ENCODE peak calls at places on chromosome 3, in four cellular contexts. L, Z, F and U are unnamed samples.
A peak's percentile ranks its signal among the peaks of the same experiment; 100 is the strongest.

GRCh38 chr3:178170698-178171535 is 365.3 kb upstream of the KCNMB2 start:
- DNase-seq in L (no peak), F (no peak), Z (no peak), U (no peak)

GRCh38 chr3:71641669-71642068 is 58.1 kb upstream of the FOXP1 start:
- DNase-seq in Z (no peak), F (no peak), L (no peak), U (no peak)

GRCh38 chr3:11165457-11165856 is 11.2 kb downstream of the HRH1 start:
- DNase-seq in F (no peak), Z (no peak), L (peak; percentile 42), U (no peak)

GRCh38 chr3:30145281-30145680 is 461.1 kb upstream of the TGFBR2 start:
- DNase-seq in Z (no peak), L (no peak), F (no peak), U (no peak)

GRCh38 chr3:150351398-150351797 is 56.7 kb upstream of the TSC22D2 start:
- DNase-seq in F (no peak), L (no peak), Z (no peak), U (no peak)

GRCh38 chr3:53255360-53255774 is 455 bp downstream of the TKT start:
- DNase-seq in L (no peak), Z (peak; percentile 76), F (no peak), U (peak; percentile 47)

GRCh38 chr3:185677146-185677829 is 91.2 kb downstream of the SENP2 start:
- DNase-seq in F (no peak), L (no peak), Z (peak; percentile 40), U (no peak)

GRCh38 chr3:113243846-113244245 is 32.5 kb downstream of the BOC start:
- DNase-seq in F (no peak), Z (no peak), L (no peak), U (no peak)

GRCh38 chr3:156509209-156510174 is 45.4 kb downstream of the SSR3 start:
- DNase-seq in F (no peak), L (no peak), Z (peak; percentile 69), U (no peak)

GRCh38 chr3:66195347-66195783 is 25.4 kb upstream of the SLC25A26 start:
- DNase-seq in F (no peak), L (peak; percentile 67), Z (no peak), U (no peak)

GRCh38 chr3:66885326-66886000 is 112.6 kb upstream of the KBTBD8 start:
- DNase-seq in Z (no peak), F (no peak), L (no peak), U (no peak)

GRCh38 chr3:59131016-59131771 is 81.4 kb upstream of the CFAP20DC start:
- DNase-seq in F (no peak), L (no peak), Z (no peak), U (no peak)

GRCh38 chr3:119690043-119690656 is 12.7 kb upstream of the CFAP91 start:
- DNase-seq in F (no peak), L (no peak), Z (peak; percentile 16), U (no peak)

GRCh38 chr3:182983811-182984210 is 3.5 kb upstream of the DCUN1D1 start:
- DNase-seq in F (no peak), Z (no peak), L (no peak), U (no peak)

GRCh38 chr3:41404601-41405000 is 205.3 kb downstream of the CTNNB1 start:
- DNase-seq in Z (no peak), L (no peak), F (no peak), U (no peak)

GRCh38 chr3:8488436-8488835 is 13.2 kb upstream of the LMCD1 start:
- DNase-seq in Z (no peak), F (no peak), L (no peak), U (no peak)

GRCh38 chr3:8485141-8485840 is 16.3 kb upstream of the LMCD1 start:
- DNase-seq in L (no peak), Z (no peak), F (no peak), U (no peak)

GRCh38 chr3:8486434-8486833 is 15.2 kb upstream of the LMCD1 start:
- DNase-seq in F (no peak), Z (no peak), L (no peak), U (no peak)

GRCh38 chr3:8485943-8486342 is 15.7 kb upstream of the LMCD1 start:
- DNase-seq in L (no peak), Z (no peak), F (no peak), U (no peak)

GRCh38 chr3:8486945-8487344 is 14.7 kb upstream of the LMCD1 start:
- DNase-seq in Z (no peak), L (no peak), F (no peak), U (no peak)
- H3K9me3 ChIP-seq in Z (no peaks in the 10 kb centered on the region), L (no peaks in the 10 kb centered on the region), F (no peaks in the 10 kb centered on the region), U (no peaks in the 10 kb centered on the region)

GRCh38 chr3:175546115-175546514 is 687.0 kb downstream of the NAALADL2 start:
- DNase-seq in L (no peak), F (no peak), Z (no peak), U (no peak)
- H3K9me3 ChIP-seq in L (no peaks in the 10 kb centered on the region), F (no peaks in the 10 kb centered on the region), Z (no peaks in the 10 kb centered on the region), U (no peaks in the 10 kb centered on the region)

GRCh38 chr3:74692-75243 is 121.8 kb upstream of the CHL1 start:
- DNase-seq in F (no peak), Z (no peak), L (no peak), U (no peak)
- H3K9me3 ChIP-seq in F (no peaks in the 10 kb centered on the region), Z (no peaks in the 10 kb centered on the region), L (no peaks in the 10 kb centered on the region), U (no peaks in the 10 kb centered on the region)

GRCh38 chr3:324423-324822 is 127.9 kb downstream of the CHL1 start:
- DNase-seq in Z (no peak), F (no peak), L (no peak), U (no peak)
- H3K9me3 ChIP-seq in Z (no peaks in the 10 kb centered on the region), F (no peaks in the 10 kb centered on the region), L (no peaks in the 10 kb centered on the region), U (no peaks in the 10 kb centered on the region)

GRCh38 chr3:187150599-187150998 is 11.3 kb upstream of the RPL39L start:
- DNase-seq in L (no peak), F (no peak), Z (peak; percentile 64), U (peak; percentile 50)

GRCh38 chr3:187150186-187150585 is 10.9 kb upstream of the RPL39L start:
- DNase-seq in F (no peak), Z (no peak), L (no peak), U (no peak)

DNA sequence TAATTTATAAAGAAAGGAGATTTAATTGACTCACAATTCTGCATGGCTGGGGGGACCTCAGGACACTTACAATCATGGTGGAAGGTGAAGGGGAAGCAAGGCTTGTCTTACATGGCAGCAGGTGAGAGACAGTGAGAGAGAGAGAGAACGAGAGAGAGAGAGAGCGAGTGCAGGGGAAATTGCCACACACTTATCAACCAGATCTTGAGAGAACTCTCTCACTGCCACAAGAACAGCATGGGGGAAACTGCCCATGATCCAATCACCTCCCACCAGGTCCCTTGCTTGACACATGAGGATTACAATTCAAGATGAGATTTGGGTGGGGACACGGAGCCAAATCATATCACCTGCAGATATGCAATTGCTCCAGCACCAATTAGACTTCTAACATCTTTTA is 7.1 kb upstream of the RPL39L start:
- DNase-seq in L (no peak), F (no peak), Z (no peak), U (no peak)
- H3K9me3 ChIP-seq in L (peaks cover 8% of the 10 kb centered on the region), F (peaks cover 8% of the 10 kb centered on the region), Z (peaks cover 35% of the 10 kb centered on the region), U (peaks cover 2% of the 10 kb centered on the region)

GRCh38 chr3:174409085-174409743 is 449.9 kb upstream of the NAALADL2 start:
- DNase-seq in F (no peak), L (no peak), Z (no peak), U (no peak)

GRCh38 chr3:174413057-174413912 is 445.8 kb upstream of the NAALADL2 start:
- DNase-seq in F (no peak), Z (no peak), L (no peak), U (no peak)

GRCh38 chr3:174403831-174404230 is 455.3 kb upstream of the NAALADL2 start:
- DNase-seq in L (no peak), Z (no peak), F (no peak), U (no peak)

DNA sequence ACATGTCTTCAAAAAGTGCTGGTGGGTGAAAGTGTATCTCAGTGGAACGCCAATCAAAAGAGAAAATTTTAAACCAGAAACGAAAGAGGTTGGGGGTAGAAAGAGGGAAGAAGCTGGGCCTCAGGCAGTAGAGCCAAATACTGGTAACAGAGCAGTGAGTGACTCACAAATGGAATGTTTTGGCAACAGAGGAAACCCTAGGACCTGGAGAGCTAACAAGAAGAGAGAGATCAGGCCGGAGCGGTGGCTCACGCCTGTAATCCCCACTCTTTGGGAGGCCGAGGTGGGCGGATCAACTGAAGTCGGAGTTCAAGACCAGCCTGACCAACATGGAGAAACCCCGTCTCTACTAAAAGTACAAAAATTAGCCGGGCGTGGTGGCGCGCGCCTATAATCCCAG is 450.8 kb upstream of the NAALADL2 start:
- DNase-seq in L (no peak), Z (no peak), F (no peak), U (no peak)
- H3K9me3 ChIP-seq in L (no peaks in the 10 kb centered on the region), Z (no peaks in the 10 kb centered on the region), F (no peaks in the 10 kb centered on the region), U (no peaks in the 10 kb centered on the region)